ENCODE peak calls at places on chromosomes 2 and 18, in six cellular contexts. Y, C, X, Z, A and H are unnamed samples.

GRCh38 chr2:12017499-12018185 is 271.2 kb downstream of the LPIN1 start:
- DNase-seq in Y (no peak), C (no peak), X (no peak), Z (no peak), A (no peak), H (no peak)

GRCh38 chr18:50097702-50098101 is 97.2 kb downstream of the MYO5B start:
- DNase-seq in Y (no peak), C (no peak), X (no peak), Z (no peak), A (no peak), H (peak)

GRCh38 chr2:64663402-64663801 is 9.7 kb upstream of the SERTAD2 start:
- DNase-seq in Y (no peak), C (no peak), X (no peak), Z (no peak), A (no peak), H (no peak)

GRCh38 chr18:11324510-11324909 is 175.1 kb upstream of the PIEZO2 start:
- DNase-seq in Y (no peak), C (no peak), X (no peak), Z (no peak), A (no peak), H (no peak)

GRCh38 chr18:23169683-23170082 is 34.4 kb downstream of the CABLES1 start:
- DNase-seq in Y (no peak), C (no peak), X (no peak), Z (no peak), A (no peak), H (no peak)

GRCh38 chr2:162161634-162162033 is 9.6 kb upstream of the GCG start:
- DNase-seq in Y (no peak), C (no peak), X (no peak), Z (no peak), A (no peak), H (peak)

GRCh38 chr2:66686768-66687167 is 251.8 kb downstream of the MEIS1 start:
- DNase-seq in Y (no peak), C (no peak), X (no peak), Z (no peak), A (no peak), H (no peak)

GRCh38 chr2:127829845-127830246 is 18.9 kb upstream of the WDR33 start:
- DNase-seq in Y (no peak), C (peak), X (no peak), Z (peak), A (no peak), H (no peak)

GRCh38 chr2:202765435-202765834 is 106.1 kb downstream of the ICA1L start:
- DNase-seq in Y (no peak), C (no peak), X (no peak), Z (no peak), A (no peak), H (no peak)

GRCh38 chr2:217331577-217332139 is 471.8 kb upstream of the TNP1 start:
- DNase-seq in Y (no peak), C (no peak), X (peak), Z (no peak), A (no peak), H (no peak)

GRCh38 chr18:43396266-43396665 is 119.0 kb upstream of the SYT4 start:
- DNase-seq in Y (no peak), C (no peak), X (no peak), Z (no peak), A (no peak), H (no peak)

GRCh38 chr2:134301099-134301970 is 47.5 kb downstream of the MGAT5 start:
- DNase-seq in Y (no peak), C (no peak), X (no peak), Z (no peak), A (no peak), H (no peak)

GRCh38 chr2:203021986-203022385 is 7.3 kb downstream of the NBEAL1 start:
- DNase-seq in Y (no peak), C (no peak), X (no peak), Z (no peak), A (no peak), H (no peak)

GRCh38 chr18:46392576-46392975 is 264.4 kb downstream of the LOXHD1 start:
- DNase-seq in Y (no peak), C (no peak), X (no peak), Z (no peak), A (no peak), H (no peak)

GRCh38 chr18:3654442-3655253 is 204.7 kb downstream of the TGIF1 start:
- DNase-seq in Y (no peak), C (no peak), X (no peak), Z (no peak), A (no peak), H (no peak)

GRCh38 chr2:218727502-218728165 is 17.0 kb downstream of the TTLL4 start:
- DNase-seq in Y (no peak), C (no peak), X (no peak), Z (no peak), A (no peak), H (peak)

GRCh38 chr2:195646424-195646823 is 10.6 kb upstream of the SLC39A10 start:
- DNase-seq in Y (no peak), C (no peak), X (no peak), Z (no peak), A (no peak), H (no peak)

GRCh38 chr2:29317077-29317517 is 201.9 kb downstream of the CLIP4 start:
- DNase-seq in Y (no peak), C (no peak), X (peak), Z (no peak), A (no peak), H (no peak)

GRCh38 chr18:56402872-56403516 is 235.4 kb downstream of the TXNL1 start:
- DNase-seq in Y (no peak), C (no peak), X (no peak), Z (no peak), A (no peak), H (peak)

GRCh38 chr2:42806786-42807185 is 14.4 kb upstream of the HAAO start:
- DNase-seq in Y (no peak), C (no peak), X (no peak), Z (no peak), A (no peak), H (no peak)

GRCh38 chr2:54514819-54515569 is 58.9 kb downstream of the SPTBN1 start:
- DNase-seq in Y (no peak), C (no peak), X (no peak), Z (no peak), A (no peak), H (no peak)

GRCh38 chr2:106759962-106760361 is 126.0 kb downstream of the ST6GAL2 start:
- DNase-seq in Y (no peak), C (no peak), X (no peak), Z (no peak), A (no peak), H (no peak)

GRCh38 chr2:110716959-110717645 is 15.3 kb upstream of the ACOXL start:
- DNase-seq in Y (no peak), C (no peak), X (no peak), Z (no peak), A (no peak), H (no peak)

GRCh38 chr2:124875627-124876244 is 850.6 kb downstream of the CNTNAP5 start:
- DNase-seq in Y (no peak), C (no peak), X (no peak), Z (no peak), A (no peak), H (no peak)

GRCh38 chr2:203741566-203741965 is 35.1 kb downstream of the CD28 start:
- DNase-seq in Y (no peak), C (no peak), X (no peak), Z (no peak), A (no peak), H (no peak)

GRCh38 chr2:16154501-16155280 is 214.3 kb downstream of the MYCN start:
- DNase-seq in Y (no peak), C (no peak), X (no peak), Z (no peak), A (no peak), H (no peak)

GRCh38 chr2:71801969-71802368 is 345.7 kb downstream of the CYP26B1 start:
- DNase-seq in Y (no peak), C (no peak), X (peak), Z (no peak), A (no peak), H (peak)

GRCh38 chr2:120108049-120108448 is 95.2 kb downstream of the EPB41L5 start:
- DNase-seq in Y (peak), C (no peak), X (peak), Z (no peak), A (peak), H (peak)

GRCh38 chr18:10285283-10285640 is 169.2 kb upstream of the APCDD1 start:
- DNase-seq in Y (no peak), C (no peak), X (no peak), Z (no peak), A (no peak), H (no peak)